ENCODE peak calls at places on chromosome 16, in four cellular contexts. J, K, P and C are unnamed samples.

GRCh38 chr16:1884889-1885288 is 12.9 kb upstream of the MEIOB start:
- DNase-seq in J (no peak), K (no peak), P (no peak), C (no peak)

GRCh38 chr16:30113711-30114333 is 485 bp upstream of the GDPD3 start:
- DNase-seq in J (no peak), K (no peak), P (peak), C (no peak)

GRCh38 chr16:70735141-70735979 is 49.5 kb upstream of the MTSS2 start:
- DNase-seq in J (no peak), K (no peak), P (peak), C (no peak)

GRCh38 chr16:56965149-56965938 is 3.6 kb downstream of the CETP start:
- DNase-seq in J (no peak), K (no peak), P (peak), C (no peak)

GRCh38 chr16:88071908-88072307 is 120.7 kb downstream of the BANP start:
- DNase-seq in J (no peak), K (no peak), P (no peak), C (no peak)

GRCh38 chr16:77289331-77289809 is 90.2 kb downstream of the SYCE1L start:
- DNase-seq in J (no peak), K (no peak), P (peak), C (no peak)

GRCh38 chr16:87056083-87056482 is 261.1 kb downstream of the C16orf95 start:
- DNase-seq in J (no peak), K (no peak), P (peak), C (no peak)

GRCh38 chr16:11586856-11587642 is at the start of gene LITAF:
- DNase-seq in J (peak), K (peak), P (peak), C (no peak)

GRCh38 chr16:77777745-77778144 is 10.6 kb upstream of the VAT1L start:
- DNase-seq in J (no peak), K (no peak), P (no peak), C (no peak)

GRCh38 chr16:58501242-58502131 is 1.5 kb downstream of the NDRG4 start:
- DNase-seq in J (peak), K (peak), P (no peak), C (no peak)

GRCh38 chr16:56604966-56605365 is 3.4 kb upstream of the MT2A start:
- DNase-seq in J (no peak), K (no peak), P (no peak), C (no peak)

GRCh38 chr16:1920727-1921155 is 2.5 kb upstream of the HS3ST6 start:
- DNase-seq in J (peak), K (peak), P (no peak), C (no peak)

GRCh38 chr16:87918866-87919680 is 17.3 kb downstream of the CA5A start:
- DNase-seq in J (no peak), K (no peak), P (no peak), C (no peak)

GRCh38 chr16:48158296-48158695 is 2.5 kb upstream of the ABCC12 start:
- DNase-seq in J (no peak), K (peak), P (peak), C (peak)

GRCh38 chr16:88495268-88495772 is 42.2 kb downstream of the ZFPM1 start:
- DNase-seq in J (no peak), K (no peak), P (no peak), C (no peak)

GRCh38 chr16:30372037-30372712 is 1.9 kb upstream of the TBC1D10B start:
- DNase-seq in J (no peak), K (no peak), P (no peak), C (no peak)

GRCh38 chr16:90001761-90002503 is 17.3 kb downstream of the DBNDD1 start:
- DNase-seq in J (no peak), K (no peak), P (no peak), C (no peak)

GRCh38 chr16:89478576-89479221 is 11.7 kb downstream of the ANKRD11 start:
- DNase-seq in J (no peak), K (no peak), P (peak), C (no peak)

GRCh38 chr16:4372578-4373355 is 1.1 kb downstream of the VASN start:
- DNase-seq in J (peak), K (peak), P (peak), C (peak)

GRCh38 chr16:63776034-63776433 is 1345.8 kb downstream of the CDH11 start:
- DNase-seq in J (no peak), K (no peak), P (no peak), C (no peak)

GRCh38 chr16:529012-529575 is 1.6 kb downstream of the CAPN15 start:
- DNase-seq in J (no peak), K (peak), P (no peak), C (no peak)

GRCh38 chr16:70652322-70652721 is 6.0 kb downstream of the IL34 start:
- DNase-seq in J (no peak), K (no peak), P (no peak), C (no peak)

GRCh38 chr16:3283525-3284447 is 495 bp downstream of the ZNF263 start:
- DNase-seq in J (peak), K (peak), P (no peak), C (no peak)

GRCh38 chr16:89026121-89026612 is 49.2 kb upstream of the CBFA2T3 start:
- DNase-seq in J (no peak), K (peak), P (no peak), C (no peak)

GRCh38 chr16:64182985-64183384 is 938.9 kb downstream of the CDH11 start:
- DNase-seq in J (no peak), K (no peak), P (no peak), C (no peak)

GRCh38 chr16:58280846-58281301 is 14.0 kb downstream of the PRSS54 start:
- DNase-seq in J (peak), K (no peak), P (no peak), C (no peak)

GRCh38 chr16:3595521-3596021 is 15.8 kb downstream of the SLX4 start:
- DNase-seq in J (no peak), K (no peak), P (no peak), C (no peak)

GRCh38 chr16:81833751-81834150 is 54.7 kb downstream of the PLCG2 start:
- DNase-seq in J (no peak), K (no peak), P (no peak), C (no peak)

GRCh38 chr16:81834868-81835267 is 55.8 kb downstream of the PLCG2 start:
- DNase-seq in J (no peak), K (no peak), P (no peak), C (no peak)

GRCh38 chr16:81830845-81831600 is 51.9 kb downstream of the PLCG2 start:
- DNase-seq in J (no peak), K (peak), P (no peak), C (no peak)

GRCh38 chr16:81832801-81833547 is 53.9 kb downstream of the PLCG2 start:
- DNase-seq in J (no peak), K (peak), P (no peak), C (no peak)

GRCh38 chr16:81831722-81832126 is 52.6 kb downstream of the PLCG2 start:
- DNase-seq in J (no peak), K (peak), P (no peak), C (no peak)
- H3K4me3 ChIP-seq in J (no peak), K (peak), P (no peak), C (no peak)

DNA sequence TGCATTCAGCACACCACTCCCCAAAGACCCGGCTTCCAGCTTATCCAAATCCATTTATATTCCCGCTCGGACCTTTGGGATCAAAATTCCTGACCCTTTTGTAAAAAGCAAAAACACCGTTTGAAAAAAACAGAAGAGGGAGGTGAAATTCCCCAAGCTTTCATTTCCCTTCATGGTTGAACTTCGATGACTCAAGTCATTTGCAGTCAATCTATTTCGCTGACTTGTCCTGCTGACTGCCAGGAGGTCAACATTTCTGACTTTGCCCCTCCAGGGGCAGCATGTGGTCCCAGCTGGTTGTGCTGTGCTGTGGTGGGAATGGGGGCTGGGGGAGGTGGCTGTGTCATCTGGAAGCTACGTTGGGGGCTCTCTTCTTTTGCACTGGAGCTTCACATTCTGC is 87.5 kb upstream of the IRX3 start:
- DNase-seq in J (no peak), K (no peak), P (peak), C (no peak)
- TF ChIP-seq CTCF in J (no peak), K (no peak), P (no peak), C (no peak)

DNA sequence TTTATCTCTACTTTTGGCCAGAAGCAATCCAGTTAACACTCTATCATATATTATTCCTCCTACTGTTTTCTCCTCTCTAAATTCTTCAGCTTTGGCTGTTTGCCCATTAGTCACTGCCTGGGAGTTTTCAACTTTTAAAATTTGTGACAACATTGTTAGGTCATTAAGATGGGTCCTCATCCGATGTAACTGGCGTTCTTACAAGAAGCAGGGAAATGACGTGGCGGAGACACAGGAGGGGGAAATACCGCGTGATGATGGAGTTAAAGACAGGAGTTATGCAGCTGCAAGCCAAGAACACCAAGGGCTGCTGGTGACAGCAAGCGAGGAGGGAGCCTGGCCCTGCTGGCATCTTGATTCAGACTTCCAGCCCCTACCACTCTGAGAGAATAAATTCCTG is 34.8 kb upstream of the CPHXL start:
- DNase-seq in J (no peak), K (peak), P (peak), C (no peak)
- H3K4me3 ChIP-seq in J (no peak), K (peak), P (no peak), C (no peak)

GRCh38 chr16:14489460-14489859 is 140.6 kb downstream of the PARN start:
- DNase-seq in J (peak), K (peak), P (peak), C (no peak)
- TF ChIP-seq CTCF in J (peak), K (no peak), P (peak), C (peak)